ENCODE peak calls at places on chromosomes 1 and 21, in seven cellular contexts. Q is stimulated activated CD8-positive, alpha-beta memory T cell treated with anti-CD3 and anti-CD28 coated beads, Interleukin-15, amount 100 ng/mL, for 24 hours; K is activated naive CD8-positive, alpha-beta T cell treated with anti-CD3 and anti-CD28 coated beads, Interleukin-2, amount 50 U/mL, for 24 hours; T is NCI-H524; M is activated T-cell treated with anti-CD3 and anti-CD28 coated beads for 1 hour; C is lower leg skin; G is DMS 273 treated with DMSO at 0.1 percent for 48 hours. A is an unnamed sample.

GRCh38 chr1:110048923-110049601 is 14.6 kb downstream of the STRIP1 start:
- DNase-seq in Q (no peak), K (no peak), T (no peak), M (no peak), C (no peak), G (no peak), A (no peak)

GRCh38 chr1:59390307-59390706 is 93.4 kb downstream of the FGGY start:
- DNase-seq in Q (no peak), K (no peak), T (no peak), M (no peak), C (no peak), G (no peak), A (no peak)

GRCh38 chr21:36422279-36423098 is 37.3 kb downstream of the CHAF1B start:
- DNase-seq in Q (no peak), K (peak), T (peak), M (peak), C (no peak), G (peak), A (no peak)

GRCh38 chr1:30848130-30848529 is 60.4 kb downstream of the SDC3 start:
- DNase-seq in Q (no peak), K (no peak), T (no peak), M (no peak), C (no peak), G (no peak), A (no peak)

GRCh38 chr1:3440282-3440681 is 14.2 kb upstream of the ARHGEF16 start:
- DNase-seq in Q (no peak), K (no peak), T (no peak), M (no peak), C (no peak), G (no peak), A (no peak)

GRCh38 chr1:89998306-89998705 is 3.4 kb downstream of the ZNF326 start:
- DNase-seq in Q (no peak), K (no peak), T (no peak), M (no peak), C (no peak), G (no peak), A (no peak)

GRCh38 chr1:208211901-208212843 is 32.0 kb downstream of the PLXNA2 start:
- DNase-seq in Q (no peak), K (no peak), T (no peak), M (no peak), C (no peak), G (no peak), A (no peak)

GRCh38 chr1:234495231-234495990 is 16.4 kb upstream of the TARBP1 start:
- DNase-seq in Q (no peak), K (no peak), T (no peak), M (no peak), C (peak), G (no peak), A (peak)

GRCh38 chr1:229784834-229785233 is 158.8 kb downstream of the URB2 start:
- DNase-seq in Q (no peak), K (no peak), T (no peak), M (no peak), C (no peak), G (no peak), A (no peak)

GRCh38 chr1:76868916-76869315 is 1.6 kb downstream of the ST6GALNAC5 start:
- DNase-seq in Q (no peak), K (peak), T (no peak), M (no peak), C (peak), G (no peak), A (no peak)

GRCh38 chr1:6579374-6580118 is at the start of gene ZBTB48:
- DNase-seq in Q (peak), K (peak), T (peak), M (peak), C (peak), G (peak), A (peak)

GRCh38 chr1:25469177-25469576 is 38.5 kb downstream of the MACO1 start:
- DNase-seq in Q (no peak), K (no peak), T (no peak), M (no peak), C (no peak), G (no peak), A (no peak)